ENCODE peak calls at places on chromosome 19, in five cellular contexts. G is pancreas, A is PC-3, X is body of pancreas, R is AG04450. W is an unnamed sample.

GRCh38 chr19:16262618-16263017 is 62.0 kb upstream of the KLF2 start:
- DNase-seq in G (peak; percentile 90), A (no peak), X (peak; percentile 89), R (no peak), W (no peak)

GRCh38 chr19:1874554-1875185 is 10.6 kb downstream of the ABHD17A start:
- DNase-seq in G (no peak), A (no peak), X (peak; percentile 24), R (no peak), W (no peak)

GRCh38 chr19:48419158-48419920 is 25.9 kb downstream of the GRIN2D start:
- DNase-seq in G (no peak), A (peak; percentile 18), X (peak; percentile 42), R (no peak), W (peak; percentile 45)

GRCh38 chr19:9958451-9958850 is 22.1 kb upstream of the OLFM2 start:
- DNase-seq in G (no peak), A (no peak), X (peak; percentile 36), R (peak; percentile 69), W (no peak)

GRCh38 chr19:48506138-48506733 is 5.4 kb downstream of the LMTK3 start:
- DNase-seq in G (peak; percentile 17), A (peak; percentile 50), X (no peak), R (no peak), W (no peak)

GRCh38 chr19:15187026-15188007 is 13.5 kb downstream of the NOTCH3 start:
- DNase-seq in G (peak; percentile 73), A (peak; percentile 19), X (no peak), R (no peak), W (no peak)

GRCh38 chr19:30897553-30897952 is 451.7 kb downstream of the TSHZ3 start:
- DNase-seq in G (no peak), A (no peak), X (no peak), R (no peak), W (no peak)

GRCh38 chr19:5058456-5059190 is 89.7 kb downstream of the KDM4B start:
- DNase-seq in G (peak; percentile 40), A (peak; percentile 50), X (no peak), R (no peak), W (no peak)

GRCh38 chr19:50230379-50231351 is 27.2 kb downstream of the MYH14 start:
- DNase-seq in G (no peak), A (no peak), X (no peak), R (no peak), W (no peak)
- TF ChIP-seq CTCF in G (no peak), A (peak; percentile 42), X (no peak), R (no peak), W (no peak)

GRCh38 chr19:3970808-3971598 is at the start of gene DAPK3:
- DNase-seq in G (peak; percentile 99), A (peak; percentile 95), X (peak; percentile 99), R (peak; percentile 95), W (peak; percentile 98)

GRCh38 chr19:3969435-3970312 is 1.2 kb downstream of the DAPK3 start:
- DNase-seq in G (no peak), A (peak; percentile 85), X (no peak), R (peak; percentile 62), W (no peak)

GRCh38 chr19:3966051-3967017 is 4.6 kb downstream of the DAPK3 start:
- DNase-seq in G (peak; percentile 91), A (no peak), X (peak; percentile 89), R (no peak), W (no peak)

GRCh38 chr19:3970313-3970807 is 539 bp downstream of the DAPK3 start:
- DNase-seq in G (no peak), A (no peak), X (no peak), R (no peak), W (peak; percentile 44)

DNA sequence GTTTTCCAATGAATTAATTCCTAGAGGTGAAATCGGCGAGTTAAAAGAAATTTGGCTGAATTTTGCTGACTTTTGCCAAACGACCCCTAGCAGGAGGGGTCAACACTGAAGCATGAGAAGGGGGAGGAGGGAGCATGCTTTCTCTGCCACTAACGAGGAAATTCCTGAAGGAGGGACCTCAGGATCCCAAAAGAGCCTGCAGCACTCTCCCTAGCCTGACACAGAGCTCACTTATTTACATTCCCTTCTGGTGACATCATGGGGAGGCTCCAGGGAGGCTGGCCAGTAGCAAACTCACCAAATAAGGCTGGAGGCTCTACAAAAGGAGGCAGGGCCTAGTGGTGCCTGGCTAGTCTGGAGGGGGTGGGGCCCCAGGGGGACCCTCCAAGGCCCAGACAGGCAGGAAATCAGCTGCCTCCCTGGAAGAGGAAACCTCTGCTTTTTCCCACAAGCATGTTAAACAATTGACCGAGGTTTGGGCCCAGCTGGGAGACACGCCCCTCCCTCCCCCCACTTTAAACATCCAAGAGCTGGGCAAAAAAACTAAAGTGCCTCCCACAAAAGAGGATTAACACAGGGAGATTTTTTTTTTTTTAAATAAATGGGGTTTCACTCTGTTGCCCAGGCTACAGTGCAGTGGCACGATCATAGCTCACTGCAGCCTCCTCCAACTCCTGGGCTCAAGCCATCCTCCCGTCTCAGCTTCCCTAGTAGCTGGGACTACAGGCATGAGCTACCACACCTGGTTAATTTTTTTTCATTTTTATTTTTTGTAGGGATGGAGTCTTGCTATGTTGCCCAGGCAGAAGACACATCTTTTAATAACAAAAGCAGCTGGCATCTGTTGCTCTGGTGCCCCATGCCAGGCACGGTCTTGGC is 2.1 kb downstream of the DAPK3 start:
- DNase-seq in G (peak; percentile 80), A (peak; percentile 96), X (peak; percentile 91), R (peak; percentile 100), W (peak; percentile 52)
- H3K27ac ChIP-seq in G (peak overlapping the region; percentile 90), A (peak overlapping the region; percentile 93), X (peak overlapping the region; percentile 92), R (peak overlapping the region; percentile 98), W (peak overlapping the region; percentile 55)

GRCh38 chr19:46014534-46014933 is 8.3 kb downstream of the PGLYRP1 start:
- DNase-seq in G (no peak), A (no peak), X (no peak), R (no peak), W (no peak)

GRCh38 chr19:46016426-46017094 is 6.3 kb downstream of the PGLYRP1 start:
- DNase-seq in G (peak; percentile 92), A (peak; percentile 76), X (peak; percentile 82), R (peak; percentile 20), W (peak; percentile 78)

GRCh38 chr19:46015961-46016425 is 6.9 kb downstream of the PGLYRP1 start:
- DNase-seq in G (peak; percentile 76), A (no peak), X (no peak), R (no peak), W (peak; percentile 13)

GRCh38 chr19:46017095-46017429 is 5.8 kb downstream of the PGLYRP1 start:
- DNase-seq in G (no peak), A (no peak), X (no peak), R (no peak), W (no peak)

GRCh38 chr19:46015080-46015960 is 7.5 kb downstream of the PGLYRP1 start:
- DNase-seq in G (peak; percentile 94), A (no peak), X (peak; percentile 88), R (no peak), W (peak; percentile 91)
- TF ChIP-seq CTCF in G (no peak), A (no peak), X (no peak), R (no peak), W (peak; percentile 16)

GRCh38 chr19:11202488-11203193 is 5.3 kb upstream of the KANK2 start:
- DNase-seq in G (no peak), A (no peak), X (no peak), R (no peak), W (no peak)
- H3K27ac ChIP-seq in G (no peak overlapping the region), A (no peak overlapping the region), X (no peak overlapping the region), R (no peak overlapping the region), W (peak overlapping the region; percentile 95)

DNA sequence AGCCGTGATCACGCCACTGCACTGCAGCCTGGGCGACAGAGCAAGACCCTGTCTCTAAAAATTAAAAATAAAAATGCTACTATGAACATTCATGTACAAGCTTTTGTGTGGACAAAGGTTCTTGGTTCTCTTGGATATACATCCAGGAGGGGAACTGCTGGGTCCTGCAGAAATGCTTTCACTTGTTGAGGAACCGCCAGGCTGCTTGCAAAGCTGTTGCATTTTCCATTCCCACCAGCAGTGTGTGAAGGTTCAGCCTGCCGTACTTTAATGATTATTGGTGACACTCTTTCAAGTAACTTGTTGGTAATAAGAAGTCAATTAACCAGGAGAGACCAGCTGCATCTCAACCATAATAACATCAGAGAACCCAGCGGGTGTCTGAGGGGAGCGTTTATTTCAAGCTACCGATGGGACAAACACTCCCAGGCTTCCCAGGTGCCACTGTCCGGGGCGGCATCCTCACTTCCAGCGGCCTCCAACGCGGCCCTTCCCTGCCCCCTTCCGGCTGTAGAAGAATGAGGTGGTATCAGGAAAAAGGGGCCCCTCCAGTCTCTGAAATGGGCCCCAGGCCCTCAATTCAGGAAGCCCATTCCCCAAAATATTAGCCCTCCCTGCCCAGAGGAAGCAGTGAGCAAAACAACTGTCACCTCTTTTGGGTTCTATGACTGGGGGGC is 15.2 kb upstream of the PPP1R12C start:
- DNase-seq in G (no peak), A (no peak), X (no peak), R (no peak), W (no peak)
- TF ChIP-seq CTCF in G (no peak), A (no peak), X (no peak), R (peak; percentile 25), W (no peak)

W was measured in thyroid gland.